ENCODE peak calls at places on chromosome 12, in eight cellular contexts. X is cardiac muscle cell, M is lower lobe of right lung, W is brain microvascular endothelial cell, N is IMR-90, O is A549, V is uterus, B is left ventricle myocardium inferior. I is an unnamed sample.

GRCh38 chr12:42282301-42282700 is 43.6 kb downstream of the ZCRB1 start:
- DNase-seq in X (peak; percentile 6), M (no peak), W (no peak), N (no peak), O (no peak), V (no peak), B (no peak), I (no peak)

GRCh38 chr12:94553130-94553519 is 93.5 kb upstream of the CEP83 start:
- DNase-seq in X (no peak), M (no peak), W (peak; percentile 91), N (peak; percentile 43), O (no peak), V (no peak), B (no peak), I (no peak)

GRCh38 chr12:125183187-125184067 is 118.2 kb downstream of the AACS start:
- DNase-seq in X (peak; percentile 82), M (peak; percentile 83), W (peak; percentile 73), N (peak; percentile 66), O (peak; percentile 94), V (peak; percentile 38), B (peak; percentile 73), I (peak; percentile 72)

GRCh38 chr12:108801736-108802665 is 55.4 kb downstream of the SSH1 start:
- DNase-seq in X (peak; percentile 80), M (no peak), W (peak; percentile 86), N (peak; percentile 83), O (no peak), V (peak; percentile 72), B (peak; percentile 49), I (no peak)

GRCh38 chr12:26044007-26044394 is 80.8 kb downstream of the BHLHE41 start:
- DNase-seq in X (no peak), M (no peak), W (no peak), N (peak; percentile 51), O (no peak), V (no peak), B (no peak), I (no peak)

GRCh38 chr12:50992814-50993213 is 33.4 kb downstream of the SLC11A2 start:
- DNase-seq in X (peak; percentile 26), M (no peak), W (no peak), N (peak; percentile 43), O (no peak), V (no peak), B (peak; percentile 21), I (no peak)

GRCh38 chr12:54993181-54993835 is 8.7 kb upstream of the TESPA1 start:
- DNase-seq in X (peak; percentile 81), M (no peak), W (peak; percentile 76), N (peak; percentile 60), O (peak; percentile 63), V (peak; percentile 34), B (no peak), I (peak; percentile 43)

GRCh38 chr12:109910969-109911348 is 10.9 kb downstream of the TCHP start:
- DNase-seq in X (no peak), M (peak; percentile 47), W (peak; percentile 32), N (peak; percentile 20), O (peak; percentile 81), V (no peak), B (no peak), I (peak; percentile 74)

GRCh38 chr12:3179731-3180130 is 102.6 kb downstream of the TSPAN9 start:
- DNase-seq in X (no peak), M (no peak), W (no peak), N (no peak), O (no peak), V (no peak), B (no peak), I (no peak)

GRCh38 chr12:7498832-7499231 is 4.7 kb downstream of the CD163 start:
- DNase-seq in X (no peak), M (no peak), W (peak; percentile 74), N (peak; percentile 62), O (no peak), V (no peak), B (no peak), I (no peak)

GRCh38 chr12:114669501-114670256 is 14.3 kb downstream of the TBX3 start:
- DNase-seq in X (peak; percentile 63), M (no peak), W (no peak), N (peak; percentile 81), O (no peak), V (peak; percentile 69), B (no peak), I (no peak)

GRCh38 chr12:113647048-113647447 is 175.4 kb upstream of the LHX5 start:
- DNase-seq in X (no peak), M (no peak), W (no peak), N (no peak), O (no peak), V (no peak), B (no peak), I (no peak)

GRCh38 chr12:107500310-107500709 is 185.3 kb upstream of the PWP1 start:
- DNase-seq in X (no peak), M (no peak), W (no peak), N (no peak), O (no peak), V (no peak), B (no peak), I (no peak)

GRCh38 chr12:112309797-112310196 is 72.4 kb downstream of the HECTD4 start:
- DNase-seq in X (no peak), M (no peak), W (no peak), N (peak; percentile 66), O (no peak), V (no peak), B (no peak), I (no peak)

GRCh38 chr12:47026291-47026690 is 53.1 kb upstream of the PCED1B start:
- DNase-seq in X (no peak), M (no peak), W (no peak), N (no peak), O (no peak), V (no peak), B (no peak), I (no peak)

GRCh38 chr12:89439946-89440345 is 84.7 kb downstream of the GALNT4 start:
- DNase-seq in X (no peak), M (no peak), W (no peak), N (peak; percentile 86), O (no peak), V (no peak), B (no peak), I (no peak)

GRCh38 chr12:62817556-62818271 is 117.2 kb downstream of the PPM1H start:
- DNase-seq in X (no peak), M (no peak), W (peak; percentile 87), N (peak; percentile 61), O (no peak), V (no peak), B (no peak), I (no peak)

DNA sequence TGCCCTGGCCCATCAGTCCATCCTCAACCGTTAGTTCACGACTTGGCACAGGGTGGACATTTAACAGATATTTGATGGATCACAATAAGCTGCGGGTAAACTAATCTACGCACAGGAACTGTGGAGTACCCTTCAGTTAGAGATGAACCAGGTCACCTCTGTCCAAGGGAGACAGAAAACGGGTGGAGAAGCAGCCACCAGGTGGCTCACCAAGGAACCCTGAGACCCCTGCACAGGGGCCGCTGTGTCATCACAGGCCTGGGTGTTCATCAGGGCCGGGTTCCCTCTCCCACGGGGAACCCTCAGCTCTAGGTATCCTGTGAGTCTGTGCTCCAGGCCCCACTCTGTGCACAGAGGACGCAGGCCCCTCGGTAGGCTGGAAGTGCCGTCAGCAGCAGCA is 122.2 kb downstream of the PIWIL1 start:
- DNase-seq in X (no peak), M (no peak), W (no peak), N (no peak), O (no peak), V (no peak), B (no peak), I (no peak)
- TF ChIP-seq CTCF in X (no peak), M (no peak), W (no peak), N (no peak), O (no peak), V (no peak), B (no peak), I (no peak)

GRCh38 chr12:76863811-76864210 is 15.0 kb downstream of the CSRP2 start:
- DNase-seq in X (no peak), M (no peak), W (no peak), N (peak; percentile 27), O (no peak), V (no peak), B (no peak), I (no peak)

GRCh38 chr12:76863005-76863670 is 15.7 kb downstream of the CSRP2 start:
- DNase-seq in X (no peak), M (no peak), W (peak; percentile 53), N (peak; percentile 96), O (no peak), V (no peak), B (no peak), I (peak; percentile 19)

GRCh38 chr12:76866146-76866545 is 12.7 kb downstream of the CSRP2 start:
- DNase-seq in X (no peak), M (no peak), W (no peak), N (no peak), O (no peak), V (no peak), B (no peak), I (no peak)

GRCh38 chr12:76864791-76865400 is 13.9 kb downstream of the CSRP2 start:
- DNase-seq in X (no peak), M (no peak), W (no peak), N (peak; percentile 65), O (no peak), V (no peak), B (no peak), I (no peak)

DNA sequence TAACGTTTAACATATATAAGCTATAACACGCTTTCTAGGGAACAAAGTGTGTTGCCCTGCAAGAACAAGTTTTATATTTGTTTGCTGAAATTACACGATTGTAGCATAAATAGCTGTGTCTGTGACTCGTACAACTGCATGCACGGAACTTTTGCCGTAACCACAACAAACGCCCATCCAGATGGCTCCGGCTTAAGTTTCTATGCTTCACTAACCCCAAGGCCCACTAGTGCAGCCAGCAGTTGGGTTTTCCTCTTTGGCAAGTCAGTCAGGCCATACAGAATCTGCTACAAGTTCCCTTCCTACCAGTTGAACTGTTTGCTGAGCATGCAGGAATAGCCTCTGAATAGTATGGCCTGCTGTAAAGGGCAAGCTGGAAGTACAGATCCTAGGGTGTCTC is 12.1 kb downstream of the CSRP2 start:
- DNase-seq in X (no peak), M (no peak), W (peak; percentile 36), N (peak; percentile 77), O (no peak), V (no peak), B (no peak), I (no peak)
- H3K27ac ChIP-seq in X (peak overlapping the region; percentile 61), M (no peak overlapping the region), W (no peak overlapping the region), N (peak overlapping the region; percentile 35), O (no peak overlapping the region), V (no peak overlapping the region), B (no peak overlapping the region), I (no peak overlapping the region)

GRCh38 chr12:76515271-76515670 is 44.3 kb downstream of the OSBPL8 start:
- DNase-seq in X (no peak), M (no peak), W (no peak), N (no peak), O (no peak), V (no peak), B (no peak), I (no peak)
- TF ChIP-seq CTCF in X (no peak), M (no peak), W (no peak), N (no peak), O (no peak), V (no peak), B (no peak), I (no peak)

DNA sequence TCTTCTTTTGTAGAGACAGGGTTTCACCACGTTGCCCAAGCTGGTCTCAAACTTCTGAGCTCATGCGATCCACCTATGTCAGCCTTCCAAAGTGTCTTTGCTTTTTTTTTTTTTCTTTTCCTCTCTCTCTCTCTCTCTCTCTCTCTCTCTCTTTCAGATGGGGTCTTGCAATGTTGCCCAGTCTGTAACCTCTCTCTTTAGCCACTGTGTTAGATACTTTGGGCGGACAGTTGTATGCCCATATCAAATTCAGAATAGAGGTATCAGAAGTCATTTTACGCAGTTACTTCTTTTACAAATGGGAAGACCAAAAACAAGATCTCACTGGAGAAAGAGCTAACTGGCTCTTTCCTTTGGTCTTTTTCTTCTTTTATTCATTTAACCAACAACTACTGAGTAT is 6.7 kb downstream of the HEBP1 start:
- DNase-seq in X (no peak), M (no peak), W (no peak), N (no peak), O (no peak), V (no peak), B (no peak), I (no peak)
- H3K27ac ChIP-seq in X (no peak overlapping the region), M (peak overlapping the region; percentile 76), W (peak overlapping the region; percentile 85), N (peak overlapping the region; percentile 99), O (peak overlapping the region; percentile 86), V (peak overlapping the region; percentile 74), B (peak overlapping the region; percentile 61), I (peak overlapping the region; percentile 80)